ENCODE peak calls at places on chromosomes 4 and X, in ten cellular contexts. D is WERI-Rb-1, X is esophagus squamous epithelium, V is heart left ventricle, O is BE2C, B is pancreas, Q is sigmoid colon, A is cardiac muscle cell, Y is tibial artery, U is cardiac fibroblast. L is an unnamed sample.
A peak's percentile ranks its signal among the peaks of the same experiment; 100 is the strongest.

GRCh38 chr4:53861856-53862610 is 202.4 kb downstream of the CHIC2 start:
- DNase-seq in U (peak; percentile 84), A (peak; percentile 91), B (no peak), D (no peak), Q (peak; percentile 85), O (no peak), X (no peak), V (no peak), Y (no peak), L (no peak)

GRCh38 chr4:155599596-155599995 is 67.1 kb upstream of the GUCY1A1 start:
- DNase-seq in A (no peak), D (no peak), O (no peak), V (no peak), X (no peak), B (no peak), Q (no peak), U (no peak), Y (no peak), L (no peak)

GRCh38 chr4:101037938-101038413 is 309.4 kb downstream of the PPP3CA start:
- DNase-seq in X (no peak), D (no peak), A (no peak), V (no peak), Q (no peak), U (peak; percentile 15), B (no peak), Y (no peak), O (no peak), L (no peak)

GRCh38 chrX:129642641-129643040 is 12.1 kb downstream of the APLN start:
- DNase-seq in V (no peak), O (no peak), A (peak; percentile 64), B (no peak), U (peak; percentile 61), Q (no peak), X (no peak), D (no peak), Y (no peak), L (no peak)

GRCh38 chr4:112386051-112386450 is 88.9 kb downstream of the ALPK1 start:
- DNase-seq in B (no peak), X (no peak), O (no peak), D (no peak), A (no peak), Q (no peak), V (no peak), Y (no peak), U (no peak), L (no peak)

GRCh38 chr4:76011700-76012387 is 4.5 kb upstream of the CXCL9 start:
- DNase-seq in D (no peak), A (peak; percentile 77), O (no peak), B (no peak), U (peak; percentile 71), Y (no peak), V (no peak), X (no peak), Q (no peak), L (no peak)

GRCh38 chr4:73308286-73308685 is 49.7 kb upstream of the ANKRD17 start:
- DNase-seq in D (no peak), V (no peak), Q (no peak), O (no peak), A (peak; percentile 55), Y (no peak), X (no peak), B (no peak), U (peak; percentile 58), L (no peak)

GRCh38 chr4:77636902-77637301 is 31.3 kb downstream of the CXCL13 start:
- DNase-seq in O (no peak), D (no peak), U (peak; percentile 66), Q (no peak), V (no peak), X (no peak), B (peak; percentile 36), Y (no peak), A (peak; percentile 79), L (peak; percentile 13)

GRCh38 chr4:185583813-185584212 is 48.5 kb upstream of the PDLIM3 start:
- DNase-seq in O (no peak), A (no peak), U (no peak), V (no peak), Q (no peak), X (no peak), Y (no peak), B (no peak), D (no peak), L (no peak)

GRCh38 chr4:185585211-185585610 is 49.9 kb upstream of the PDLIM3 start:
- DNase-seq in D (no peak), U (no peak), A (no peak), B (no peak), X (no peak), O (no peak), V (no peak), Q (no peak), Y (no peak), L (no peak)

GRCh38 chr4:185587444-185588161 is 52.3 kb upstream of the PDLIM3 start:
- DNase-seq in V (no peak), B (no peak), O (no peak), A (no peak), D (peak; percentile 68), X (no peak), Y (no peak), Q (no peak), U (no peak), L (no peak)

GRCh38 chr4:185589067-185589844 is 53.9 kb upstream of the PDLIM3 start:
- DNase-seq in O (no peak), B (no peak), D (no peak), V (no peak), A (peak; percentile 77), Q (no peak), Y (no peak), X (no peak), U (peak; percentile 59), L (no peak)

DNA sequence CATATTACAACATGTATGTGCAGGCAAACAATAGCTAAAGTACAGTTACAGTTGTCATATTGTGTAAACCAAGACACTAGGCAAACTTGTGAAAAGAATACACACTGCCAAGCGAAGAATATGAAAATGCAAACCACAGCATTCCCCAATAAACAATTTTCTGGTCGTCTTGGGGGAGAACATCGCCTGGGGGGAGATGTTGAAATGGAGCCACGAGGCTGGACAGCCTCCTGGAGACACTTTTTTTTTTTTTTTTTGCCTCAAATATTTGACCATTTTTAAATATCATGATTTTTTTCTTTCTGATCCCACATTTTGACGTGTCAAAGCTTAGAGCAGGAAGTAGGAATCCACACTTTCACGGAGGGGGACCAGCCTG is 51.7 kb upstream of the PDLIM3 start:
- DNase-seq in U (no peak), X (no peak), D (no peak), Q (no peak), Y (no peak), O (no peak), V (no peak), B (no peak), A (no peak), L (no peak)
- H3K4me3 ChIP-seq in U (no peak overlapping the region), X (no peak overlapping the region), D (no peak overlapping the region), Q (no peak overlapping the region), Y (no peak overlapping the region), O (no peak overlapping the region), V (no peak overlapping the region), B (no peak overlapping the region), A (no peak overlapping the region), L (no peak overlapping the region)

GRCh38 chr4:126137782-126138170 is 823.0 kb downstream of the FAT4 start:
- DNase-seq in V (no peak), A (no peak), B (no peak), X (no peak), O (no peak), Q (no peak), Y (no peak), D (no peak), U (no peak), L (peak; percentile 60)

GRCh38 chr4:126136922-126137781 is 822.4 kb downstream of the FAT4 start:
- DNase-seq in U (no peak), D (no peak), B (no peak), V (no peak), Q (no peak), Y (no peak), O (no peak), X (no peak), A (no peak), L (no peak)
- TF ChIP-seq CTCF in U (no peak), D (no peak), B (no peak), V (no peak), Q (no peak), Y (no peak), O (no peak), X (no peak), A (no peak), L (no peak)

GRCh38 chr4:15034071-15034764 is 31.9 kb downstream of the CPEB2 start:
- DNase-seq in Y (no peak), B (no peak), U (peak; percentile 40), X (no peak), Q (no peak), V (no peak), D (no peak), O (peak; percentile 42), A (peak; percentile 50), L (no peak)
- H3K4me3 ChIP-seq in Y (no peak overlapping the region), B (no peak overlapping the region), U (no peak overlapping the region), X (no peak overlapping the region), Q (no peak overlapping the region), V (no peak overlapping the region), D (no peak overlapping the region), O (no peak overlapping the region), A (no peak overlapping the region), L (no peak overlapping the region)

GRCh38 chr4:131001371-131001770 is 1905.4 kb downstream of the C4orf33 start:
- DNase-seq in D (no peak), Y (no peak), Q (no peak), X (no peak), B (no peak), A (no peak), U (no peak), O (no peak), V (no peak), L (peak; percentile 15)
- TF ChIP-seq CTCF in D (no peak), Y (no peak), Q (no peak), X (no peak), B (no peak), A (no peak), U (no peak), O (no peak), V (no peak), L (no peak)

DNA sequence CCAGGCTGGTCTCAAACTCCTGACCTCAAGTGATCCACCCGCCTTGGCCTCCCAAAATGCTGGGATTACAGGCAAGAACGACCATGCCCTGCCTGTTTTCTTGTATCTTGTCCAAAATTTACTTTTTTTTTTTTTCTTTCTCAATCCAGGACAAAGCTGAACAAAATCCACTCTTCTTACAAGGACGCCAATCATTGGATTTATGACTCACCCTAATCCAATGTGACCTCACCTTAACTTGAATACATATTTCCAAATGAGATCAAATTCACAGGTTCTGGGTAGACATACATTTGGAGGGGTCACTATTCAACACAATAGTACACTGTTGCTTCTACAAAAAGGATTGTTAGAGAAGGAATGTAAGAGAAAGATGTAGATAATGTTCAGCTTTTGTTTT is 18.0 kb upstream of the TSR2 start:
- DNase-seq in Y (no peak), X (no peak), A (no peak), U (no peak), V (no peak), D (no peak), O (no peak), B (no peak), Q (no peak), L (peak; percentile 3)
- H3K4me3 ChIP-seq in Y (no peak overlapping the region), X (no peak overlapping the region), A (no peak overlapping the region), U (no peak overlapping the region), V (no peak overlapping the region), D (no peak overlapping the region), O (no peak overlapping the region), B (no peak overlapping the region), Q (no peak overlapping the region), L (no peak overlapping the region)

L was measured in retinal pigment epithelial cell.